ENCODE peak calls at places on chromosomes 13 and 19, in five cellular contexts. Y is endodermal cell, I is PC-3, B is esophagus muscularis mucosa, R is prostate gland. L is an unnamed sample.

GRCh38 chr19:419721-420515 is 11.0 kb upstream of the C2CD4C start:
- DNase-seq in I (no peak), B (no peak), Y (no peak), R (no peak), L (no peak)

GRCh38 chr13:57582032-57582431 is 49.5 kb upstream of the PCDH17 start:
- DNase-seq in R (no peak), B (no peak), I (no peak), Y (peak; percentile 69), L (no peak)

GRCh38 chr19:39341122-39341719 is 1.0 kb upstream of the SAMD4B start:
- DNase-seq in B (no peak), R (peak; percentile 36), Y (peak; percentile 80), I (peak; percentile 9), L (no peak)

GRCh38 chr19:29952127-29952526 is 10.1 kb downstream of the URI1 start:
- DNase-seq in R (no peak), B (no peak), I (no peak), Y (no peak), L (no peak)

GRCh38 chr19:28334419-28334818 is 878.5 kb downstream of the UQCRFS1 start:
- DNase-seq in Y (no peak), B (peak; percentile 85), R (no peak), I (no peak), L (no peak)

GRCh38 chr19:56176881-56177280 is 1.1 kb downstream of the GALP start:
- DNase-seq in Y (no peak), B (no peak), I (no peak), R (no peak), L (no peak)

GRCh38 chr13:48908381-48909087 is 67.2 kb upstream of the FNDC3A start:
- DNase-seq in I (peak; percentile 80), Y (no peak), B (no peak), R (no peak), L (peak; percentile 8)

GRCh38 chr13:75312884-75313520 is 169.0 kb downstream of the TBC1D4 start:
- DNase-seq in R (no peak), I (no peak), Y (no peak), B (no peak), L (no peak)

GRCh38 chr19:29271341-29271740 is 58.4 kb upstream of the UQCRFS1 start:
- DNase-seq in B (no peak), I (no peak), R (no peak), Y (peak; percentile 7), L (no peak)

GRCh38 chr13:51328488-51328887 is 11.0 kb upstream of the SERPINE3 start:
- DNase-seq in I (no peak), Y (peak; percentile 95), B (no peak), R (no peak), L (no peak)

GRCh38 chr19:39401549-39402416 is 4.9 kb upstream of the ZFP36 start:
- DNase-seq in I (peak; percentile 76), R (peak; percentile 33), B (no peak), Y (peak; percentile 73), L (peak; percentile 85)

GRCh38 chr13:22198656-22199217 is 527.9 kb downstream of the FGF9 start:
- DNase-seq in I (no peak), Y (no peak), B (peak; percentile 74), R (no peak), L (no peak)

GRCh38 chr19:2507109-2507508 is 31.2 kb downstream of the GADD45B start:
- DNase-seq in B (no peak), I (peak; percentile 89), R (peak; percentile 86), Y (no peak), L (peak; percentile 83)

GRCh38 chr19:41554902-41555301 is 21.1 kb upstream of the CEACAM21 start:
- DNase-seq in I (no peak), B (no peak), R (no peak), Y (no peak), L (no peak)

GRCh38 chr13:48431431-48431830 is 18.5 kb upstream of the LPAR6 start:
- DNase-seq in B (no peak), R (no peak), Y (no peak), I (no peak), L (peak; percentile 74)

GRCh38 chr13:23848019-23848418 is 41.2 kb downstream of the MIPEP start:
- DNase-seq in R (no peak), Y (no peak), I (no peak), B (no peak), L (peak; percentile 48)

GRCh38 chr13:22218784-22219183 is 547.9 kb downstream of the FGF9 start:
- DNase-seq in I (no peak), R (peak; percentile 32), B (no peak), Y (no peak), L (no peak)

GRCh38 chr19:49913720-49914119 is 15.3 kb upstream of the ATF5 start:
- DNase-seq in R (no peak), I (no peak), Y (no peak), B (no peak), L (no peak)

GRCh38 chr13:77752512-77753069 is 55.1 kb downstream of the SLAIN1 start:
- DNase-seq in B (no peak), R (no peak), I (no peak), Y (no peak), L (no peak)

GRCh38 chr13:37526710-37527446 is 71.7 kb downstream of the POSTN start:
- DNase-seq in Y (no peak), I (no peak), R (no peak), B (no peak), L (peak; percentile 18)

DNA sequence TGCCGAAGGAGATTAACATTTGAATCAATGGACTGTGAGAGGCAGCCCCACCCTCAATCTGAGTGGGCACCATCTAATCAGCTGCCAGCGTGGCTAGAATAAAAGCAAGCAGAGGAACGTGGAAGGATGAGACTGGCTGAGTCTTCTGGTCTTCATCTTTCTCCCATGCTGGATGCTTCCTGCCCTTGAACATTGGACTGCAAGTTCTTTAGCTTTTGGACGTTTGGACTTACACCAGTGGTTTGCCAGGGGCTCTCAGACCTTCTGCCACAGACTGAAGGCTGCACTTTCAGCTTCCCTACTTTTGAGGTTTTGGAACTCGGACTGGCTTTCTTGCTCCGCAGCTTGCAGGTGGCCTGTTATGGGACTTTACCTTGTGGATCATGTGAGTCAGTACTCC is 14.7 kb downstream of the NHLRC3 start:
- DNase-seq in I (no peak), R (no peak), B (no peak), Y (no peak), L (no peak)
- H3K4me3 ChIP-seq in I (no peak overlapping the region), R (no peak overlapping the region), B (no peak overlapping the region), Y (no peak overlapping the region), L (no peak overlapping the region)

GRCh38 chr13:39133781-39134180 is 95.5 kb downstream of the NHLRC3 start:
- DNase-seq in B (no peak), R (no peak), I (no peak), Y (no peak), L (no peak)
- TF ChIP-seq CTCF in B (no peak), R (no peak), I (no peak), Y (no peak), L (no peak)

DNA sequence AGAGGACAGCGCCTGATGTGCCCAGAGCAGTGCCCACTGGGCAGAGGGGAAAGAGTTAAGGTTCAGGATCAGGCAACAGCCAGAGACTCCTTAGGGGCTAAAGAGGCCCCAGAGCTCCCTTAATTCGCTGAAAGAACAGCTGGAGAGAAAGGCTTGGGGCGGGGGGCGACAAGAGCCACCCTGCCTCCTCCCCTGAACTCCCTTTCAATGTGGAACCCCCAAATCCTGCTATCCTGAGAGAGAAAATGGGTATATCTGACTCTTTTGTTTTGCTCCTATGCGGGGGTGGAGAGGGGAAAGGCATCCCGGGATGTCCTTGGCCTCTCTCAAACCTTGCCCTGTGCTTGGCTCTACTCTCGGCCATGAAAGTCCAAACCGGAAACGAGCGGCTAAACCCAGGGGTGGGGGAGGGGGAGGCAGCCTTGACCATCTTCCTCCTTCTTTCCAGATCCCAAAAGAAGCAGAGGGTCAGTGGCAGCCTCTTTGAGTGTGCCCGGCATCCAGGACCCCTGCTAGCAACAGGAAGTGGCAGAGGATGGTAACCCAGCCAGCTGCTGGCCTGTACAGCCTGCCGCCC is 4.7 kb downstream of the PRKACA start:
- DNase-seq in I (no peak), R (no peak), B (no peak), Y (no peak), L (peak; percentile 27)
- H3K4me3 ChIP-seq in I (no peak overlapping the region), R (no peak overlapping the region), B (peak overlapping the region; percentile 42), Y (no peak overlapping the region), L (no peak overlapping the region)

GRCh38 chr13:68813397-68813796 is 1294.2 kb upstream of the ATXN8OS start:
- DNase-seq in R (no peak), B (no peak), I (no peak), Y (no peak), L (no peak)

GRCh38 chr13:68806125-68806524 is 1301.5 kb upstream of the ATXN8OS start:
- DNase-seq in R (no peak), Y (no peak), B (no peak), I (no peak), L (no peak)

GRCh38 chr13:68810660-68811059 is 1297.0 kb upstream of the ATXN8OS start:
- DNase-seq in I (peak; percentile 6), Y (no peak), R (no peak), B (no peak), L (no peak)

GRCh38 chr13:68808456-68808855 is 1299.2 kb upstream of the ATXN8OS start:
- DNase-seq in R (no peak), I (no peak), Y (no peak), B (no peak), L (no peak)
- TF ChIP-seq CTCF in R (no peak), I (no peak), Y (no peak), B (no peak), L (no peak)

GRCh38 chr13:97386832-97387486 is 47.0 kb upstream of the RAP2A start:
- DNase-seq in Y (no peak), R (no peak), B (no peak), I (no peak), L (no peak)

GRCh38 chr13:97385854-97386253 is 48.1 kb upstream of the RAP2A start:
- DNase-seq in B (no peak), I (peak; percentile 50), Y (no peak), R (no peak), L (no peak)

GRCh38 chr13:97384366-97384765 is 49.6 kb upstream of the RAP2A start:
- DNase-seq in B (no peak), I (no peak), R (no peak), Y (no peak), L (no peak)

GRCh38 chr13:97387487-97388353 is 46.2 kb upstream of the RAP2A start:
- DNase-seq in Y (no peak), R (no peak), I (no peak), B (no peak), L (no peak)

GRCh38 chr13:97385146-97385545 is 48.8 kb upstream of the RAP2A start:
- DNase-seq in B (no peak), I (no peak), Y (no peak), R (no peak), L (no peak)
- H3K4me3 ChIP-seq in B (no peak overlapping the region), I (no peak overlapping the region), Y (no peak overlapping the region), R (no peak overlapping the region), L (no peak overlapping the region)

DNA sequence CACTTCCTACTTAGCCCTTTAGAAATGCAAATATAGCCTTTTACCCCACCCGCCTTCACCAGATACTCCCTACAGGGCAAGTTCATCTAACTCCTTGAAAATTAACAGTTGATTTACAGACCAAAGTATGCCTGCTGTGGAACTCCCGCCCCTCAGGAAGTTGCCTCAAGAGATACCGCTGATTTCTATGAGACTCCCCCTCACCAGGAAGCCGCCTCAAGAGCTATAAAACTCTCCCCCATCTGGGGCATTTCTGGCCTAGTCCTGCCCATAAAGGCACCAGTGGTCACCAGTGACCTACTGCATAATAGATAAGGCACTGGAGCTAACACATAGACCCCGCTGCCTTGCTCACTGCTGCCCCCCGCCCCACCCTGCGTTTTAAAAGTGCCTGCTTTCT is 201.7 kb upstream of the UBL3 start:
- DNase-seq in I (no peak), B (peak; percentile 62), R (no peak), Y (peak; percentile 86), L (no peak)
- TF ChIP-seq CTCF in I (no peak), B (no peak), R (no peak), Y (peak; percentile 46), L (no peak)

L was measured in fibroblast of villous mesenchyme.